ENCODE peak calls at places on chromosomes 5 and 9, in nine cellular contexts. One of them, this sample, is unnamed.
A peak's percentile ranks its signal among the peaks of the same experiment; 100 is the strongest.

GRCh38 chr5:116571568-116572321 is 2.9 kb downstream of the SEMA6A start:
- DNase-seq in stomach: no peak
- DNase-seq in right atrium auricular region: no peak
- DNase-seq in body of pancreas: no peak
- DNase-seq in spleen: no peak
- DNase-seq in mammary epithelial cell: no peak
- DNase-seq in A549: peak; percentile 6
- DNase-seq in astrocyte: no peak
- DNase-seq in H9: no peak
- DNase-seq in this sample: no peak

GRCh38 chr9:114611516-114612271 is 603 bp downstream of the TMEM268 start:
- DNase-seq in stomach: peak; percentile 55
- DNase-seq in right atrium auricular region: peak; percentile 70
- DNase-seq in body of pancreas: peak; percentile 56
- DNase-seq in spleen: peak; percentile 89
- DNase-seq in mammary epithelial cell: peak; percentile 46
- DNase-seq in A549: peak; percentile 63
- DNase-seq in astrocyte: peak; percentile 55
- DNase-seq in H9: peak; percentile 54
- DNase-seq in this sample: peak; percentile 71

GRCh38 chr5:78360674-78361225 is 333 bp downstream of the SCAMP1 start:
- DNase-seq in stomach: peak; percentile 68
- DNase-seq in right atrium auricular region: no peak
- DNase-seq in body of pancreas: peak; percentile 66
- DNase-seq in spleen: peak; percentile 95
- DNase-seq in mammary epithelial cell: no peak
- DNase-seq in A549: no peak
- DNase-seq in astrocyte: no peak
- DNase-seq in H9: peak; percentile 46
- DNase-seq in this sample: peak; percentile 41

GRCh38 chr5:72363146-72363802 is 43.1 kb downstream of the PTCD2 start:
- DNase-seq in stomach: no peak
- DNase-seq in right atrium auricular region: no peak
- DNase-seq in body of pancreas: no peak
- DNase-seq in spleen: no peak
- DNase-seq in mammary epithelial cell: peak; percentile 79
- DNase-seq in A549: peak; percentile 63
- DNase-seq in astrocyte: peak; percentile 86
- DNase-seq in H9: peak; percentile 47
- DNase-seq in this sample: no peak

GRCh38 chr5:75335952-75336624 is 932 bp upstream of the HMGCR start:
- DNase-seq in stomach: no peak
- DNase-seq in right atrium auricular region: no peak
- DNase-seq in body of pancreas: peak; percentile 53
- DNase-seq in spleen: no peak
- DNase-seq in mammary epithelial cell: peak; percentile 78
- DNase-seq in A549: peak; percentile 90
- DNase-seq in astrocyte: peak; percentile 83
- DNase-seq in H9: no peak
- DNase-seq in this sample: no peak

GRCh38 chr5:1565737-1566734 is 42.3 kb upstream of the LPCAT1 start:
- DNase-seq in stomach: no peak
- DNase-seq in right atrium auricular region: no peak
- DNase-seq in body of pancreas: no peak
- DNase-seq in spleen: no peak
- DNase-seq in mammary epithelial cell: no peak
- DNase-seq in A549: no peak
- DNase-seq in astrocyte: no peak
- DNase-seq in H9: no peak
- DNase-seq in this sample: peak; percentile 90

GRCh38 chr5:148696438-148697036 is 42.2 kb upstream of the HTR4 start:
- DNase-seq in stomach: no peak
- DNase-seq in right atrium auricular region: no peak
- DNase-seq in body of pancreas: no peak
- DNase-seq in spleen: no peak
- DNase-seq in mammary epithelial cell: no peak
- DNase-seq in A549: no peak
- DNase-seq in astrocyte: no peak
- DNase-seq in H9: no peak
- DNase-seq in this sample: no peak

GRCh38 chr9:109118802-109119438 is 827 bp downstream of the TMEM245 start:
- DNase-seq in stomach: no peak
- DNase-seq in right atrium auricular region: no peak
- DNase-seq in body of pancreas: no peak
- DNase-seq in spleen: no peak
- DNase-seq in mammary epithelial cell: no peak
- DNase-seq in A549: no peak
- DNase-seq in astrocyte: peak; percentile 8
- DNase-seq in H9: peak; percentile 54
- DNase-seq in this sample: peak; percentile 62

GRCh38 chr5:78824826-78825225 is 160.3 kb downstream of the ARSB start:
- DNase-seq in stomach: no peak
- DNase-seq in right atrium auricular region: no peak
- DNase-seq in body of pancreas: no peak
- DNase-seq in spleen: no peak
- DNase-seq in mammary epithelial cell: no peak
- DNase-seq in A549: no peak
- DNase-seq in astrocyte: peak; percentile 84
- DNase-seq in H9: no peak
- DNase-seq in this sample: no peak

GRCh38 chr9:124045076-124045829 is 33.7 kb downstream of the LHX2 start:
- DNase-seq in stomach: peak; percentile 51
- DNase-seq in right atrium auricular region: peak; percentile 82
- DNase-seq in body of pancreas: peak; percentile 56
- DNase-seq in spleen: peak; percentile 74
- DNase-seq in mammary epithelial cell: no peak
- DNase-seq in A549: no peak
- DNase-seq in astrocyte: no peak
- DNase-seq in H9: peak; percentile 51
- DNase-seq in this sample: peak; percentile 49

GRCh38 chr9:14153310-14153720 is 160.6 kb downstream of the NFIB start:
- DNase-seq in stomach: no peak
- DNase-seq in right atrium auricular region: no peak
- DNase-seq in body of pancreas: no peak
- DNase-seq in spleen: no peak
- DNase-seq in mammary epithelial cell: no peak
- DNase-seq in A549: no peak
- DNase-seq in astrocyte: no peak
- DNase-seq in H9: no peak
- DNase-seq in this sample: no peak

GRCh38 chr5:124021066-124021641 is 509.2 kb downstream of the CSNK1G3 start:
- DNase-seq in stomach: no peak
- DNase-seq in right atrium auricular region: no peak
- DNase-seq in body of pancreas: no peak
- DNase-seq in spleen: no peak
- DNase-seq in mammary epithelial cell: no peak
- DNase-seq in A549: no peak
- DNase-seq in astrocyte: no peak
- DNase-seq in H9: no peak
- DNase-seq in this sample: no peak

GRCh38 chr5:61933787-61934626 is 372.0 kb upstream of the KIF2A start:
- DNase-seq in stomach: peak; percentile 58
- DNase-seq in right atrium auricular region: no peak
- DNase-seq in body of pancreas: peak; percentile 81
- DNase-seq in spleen: no peak
- DNase-seq in mammary epithelial cell: peak; percentile 69
- DNase-seq in A549: peak; percentile 76
- DNase-seq in astrocyte: peak; percentile 36
- DNase-seq in H9: peak; percentile 62
- DNase-seq in this sample: no peak

GRCh38 chr5:10518352-10518751 is 45.5 kb upstream of the ANKRD33B start:
- DNase-seq in stomach: no peak
- DNase-seq in right atrium auricular region: no peak
- DNase-seq in body of pancreas: no peak
- DNase-seq in spleen: no peak
- DNase-seq in mammary epithelial cell: peak; percentile 24
- DNase-seq in A549: peak; percentile 73
- DNase-seq in astrocyte: peak; percentile 85
- DNase-seq in H9: no peak
- DNase-seq in this sample: no peak

GRCh38 chr5:123033157-123033671 is 3.3 kb downstream of the PPIC start:
- DNase-seq in stomach: no peak
- DNase-seq in right atrium auricular region: no peak
- DNase-seq in body of pancreas: no peak
- DNase-seq in spleen: no peak
- DNase-seq in mammary epithelial cell: peak; percentile 33
- DNase-seq in A549: no peak
- DNase-seq in astrocyte: no peak
- DNase-seq in H9: no peak
- DNase-seq in this sample: no peak

GRCh38 chr5:173671121-173671949 is 54.9 kb upstream of the BOD1 start:
- DNase-seq in stomach: peak; percentile 80
- DNase-seq in right atrium auricular region: peak; percentile 80
- DNase-seq in body of pancreas: peak; percentile 83
- DNase-seq in spleen: no peak
- DNase-seq in mammary epithelial cell: no peak
- DNase-seq in A549: no peak
- DNase-seq in astrocyte: peak; percentile 22
- DNase-seq in H9: peak; percentile 35
- DNase-seq in this sample: peak; percentile 84

DNA sequence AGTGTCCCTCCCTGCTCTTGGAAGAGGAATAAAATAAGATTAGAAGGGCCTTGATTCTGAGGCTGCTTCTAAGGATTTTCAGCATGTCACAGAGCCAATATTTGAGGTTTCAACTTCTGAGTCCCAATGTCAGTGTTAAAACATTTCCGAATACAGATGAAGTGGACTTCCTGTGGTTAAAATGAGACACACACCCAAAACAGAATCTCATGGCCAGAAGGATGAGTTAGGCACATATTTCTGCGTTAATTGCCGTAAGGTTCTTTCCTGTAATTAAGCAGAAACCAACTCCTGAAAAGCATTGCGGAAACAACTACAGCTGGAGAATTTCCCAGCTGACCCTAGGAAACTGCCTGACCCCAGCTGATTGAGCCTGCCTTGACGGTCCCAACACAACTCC is 10.4 kb upstream of the ZNF354B start:
- DNase-seq in stomach: no peak
- DNase-seq in right atrium auricular region: no peak
- DNase-seq in body of pancreas: no peak
- DNase-seq in spleen: no peak
- DNase-seq in mammary epithelial cell: no peak
- DNase-seq in A549: no peak
- DNase-seq in astrocyte: no peak
- DNase-seq in H9: no peak
- DNase-seq in this sample: no peak
- H3K9me3 ChIP-seq in stomach: no peaks in the 10 kb centered on the region
- H3K9me3 ChIP-seq in right atrium auricular region: no peaks in the 10 kb centered on the region
- H3K9me3 ChIP-seq in body of pancreas: no peaks in the 10 kb centered on the region
- H3K9me3 ChIP-seq in spleen: no peaks in the 10 kb centered on the region
- H3K9me3 ChIP-seq in mammary epithelial cell: no peaks in the 10 kb centered on the region
- H3K9me3 ChIP-seq in A549: peaks cover 10% of the 10 kb centered on the region
- H3K9me3 ChIP-seq in astrocyte: no peaks in the 10 kb centered on the region
- H3K9me3 ChIP-seq in H9: no peaks in the 10 kb centered on the region
- H3K9me3 ChIP-seq in this sample: no peaks in the 10 kb centered on the region

GRCh38 chr5:171744882-171745281 is 40.7 kb upstream of the SMIM23 start:
- DNase-seq in stomach: no peak
- DNase-seq in right atrium auricular region: no peak
- DNase-seq in body of pancreas: no peak
- DNase-seq in spleen: no peak
- DNase-seq in mammary epithelial cell: no peak
- DNase-seq in A549: no peak
- DNase-seq in astrocyte: no peak
- DNase-seq in H9: no peak
- DNase-seq in this sample: no peak
- H3K27ac ChIP-seq in stomach: no peak overlapping the region
- H3K27ac ChIP-seq in right atrium auricular region: no peak overlapping the region
- H3K27ac ChIP-seq in body of pancreas: no peak overlapping the region
- H3K27ac ChIP-seq in spleen: no peak overlapping the region
- H3K27ac ChIP-seq in mammary epithelial cell: no peak overlapping the region
- H3K27ac ChIP-seq in A549: no peak overlapping the region
- H3K27ac ChIP-seq in astrocyte: no peak overlapping the region
- H3K27ac ChIP-seq in H9: no peak overlapping the region
- H3K27ac ChIP-seq in this sample: no peak overlapping the region

GRCh38 chr5:155259648-155260047 is 246.1 kb downstream of the KIF4B start:
- DNase-seq in stomach: no peak
- DNase-seq in right atrium auricular region: no peak
- DNase-seq in body of pancreas: no peak
- DNase-seq in spleen: no peak
- DNase-seq in mammary epithelial cell: no peak
- DNase-seq in A549: no peak
- DNase-seq in astrocyte: no peak
- DNase-seq in H9: no peak
- DNase-seq in this sample: no peak

GRCh38 chr5:155263381-155263780 is 249.8 kb downstream of the KIF4B start:
- DNase-seq in stomach: no peak
- DNase-seq in right atrium auricular region: no peak
- DNase-seq in body of pancreas: no peak
- DNase-seq in spleen: no peak
- DNase-seq in mammary epithelial cell: peak; percentile 41
- DNase-seq in A549: no peak
- DNase-seq in astrocyte: no peak
- DNase-seq in H9: no peak
- DNase-seq in this sample: no peak

GRCh38 chr5:155264809-155265208 is 251.3 kb downstream of the KIF4B start:
- DNase-seq in stomach: no peak
- DNase-seq in right atrium auricular region: no peak
- DNase-seq in body of pancreas: no peak
- DNase-seq in spleen: no peak
- DNase-seq in mammary epithelial cell: no peak
- DNase-seq in A549: no peak
- DNase-seq in astrocyte: no peak
- DNase-seq in H9: no peak
- DNase-seq in this sample: no peak

GRCh38 chr5:155258139-155258538 is 244.6 kb downstream of the KIF4B start:
- DNase-seq in stomach: no peak
- DNase-seq in right atrium auricular region: no peak
- DNase-seq in body of pancreas: no peak
- DNase-seq in spleen: no peak
- DNase-seq in mammary epithelial cell: no peak
- DNase-seq in A549: no peak
- DNase-seq in astrocyte: no peak
- DNase-seq in H9: no peak
- DNase-seq in this sample: no peak

GRCh38 chr5:155260798-155261197 is 247.2 kb downstream of the KIF4B start:
- DNase-seq in stomach: no peak
- DNase-seq in right atrium auricular region: no peak
- DNase-seq in body of pancreas: no peak
- DNase-seq in spleen: no peak
- DNase-seq in mammary epithelial cell: no peak
- DNase-seq in A549: peak; percentile 28
- DNase-seq in astrocyte: no peak
- DNase-seq in H9: peak; percentile 72
- DNase-seq in this sample: no peak
- TF ChIP-seq CTCF in stomach: no peak
- TF ChIP-seq CTCF in right atrium auricular region: peak; percentile 40
- TF ChIP-seq CTCF in body of pancreas: no peak
- TF ChIP-seq CTCF in spleen: no peak
- TF ChIP-seq CTCF in mammary epithelial cell: peak; percentile 25
- TF ChIP-seq CTCF in A549: no peak
- TF ChIP-seq CTCF in astrocyte: no peak
- TF ChIP-seq CTCF in H9: peak; percentile 69
- TF ChIP-seq CTCF in this sample: no peak

DNA sequence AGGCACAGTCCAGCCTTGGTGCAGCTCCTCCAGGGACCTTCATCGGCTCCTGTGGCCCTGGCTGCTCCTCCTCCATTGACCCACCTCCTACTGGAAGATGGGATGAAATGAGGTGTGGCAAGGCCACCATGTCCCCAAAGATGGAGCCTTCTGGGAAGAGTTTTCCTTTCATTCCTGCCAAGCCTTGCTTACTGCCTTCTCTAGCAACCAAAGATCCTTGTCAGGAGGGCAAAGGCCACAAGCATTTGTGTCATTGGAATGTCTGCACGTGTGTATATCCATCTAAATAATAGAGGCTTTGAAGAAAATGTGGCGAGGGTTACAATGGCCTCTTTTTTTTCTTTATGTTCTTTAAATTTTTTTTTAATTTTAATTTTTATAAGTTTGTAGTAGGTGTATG is 313.5 kb downstream of the ARHGEF28 start:
- DNase-seq in stomach: no peak
- DNase-seq in right atrium auricular region: no peak
- DNase-seq in body of pancreas: no peak
- DNase-seq in spleen: no peak
- DNase-seq in mammary epithelial cell: no peak
- DNase-seq in A549: peak; percentile 17
- DNase-seq in astrocyte: peak; percentile 8
- DNase-seq in H9: no peak
- DNase-seq in this sample: no peak
- H3K9me3 ChIP-seq in stomach: peaks cover 7% of the 10 kb centered on the region
- H3K9me3 ChIP-seq in right atrium auricular region: peaks cover 11% of the 10 kb centered on the region
- H3K9me3 ChIP-seq in body of pancreas: no peaks in the 10 kb centered on the region
- H3K9me3 ChIP-seq in spleen: no peaks in the 10 kb centered on the region
- H3K9me3 ChIP-seq in mammary epithelial cell: peaks cover 9% of the 10 kb centered on the region
- H3K9me3 ChIP-seq in A549: peaks cover 12% of the 10 kb centered on the region
- H3K9me3 ChIP-seq in astrocyte: no peaks in the 10 kb centered on the region
- H3K9me3 ChIP-seq in H9: no peaks in the 10 kb centered on the region
- H3K9me3 ChIP-seq in this sample: no peaks in the 10 kb centered on the region